ENCODE peak calls at places on chromosomes 2 and 18, in five cellular contexts. R is hepatocyte, M is mammary epithelial cell, T is fibroblast of lung, I is GM23338. Y is an unnamed sample.

GRCh38 chr18:77133920-77134496 is 1.4 kb upstream of the MBP start:
- DNase-seq in R (no peak), M (no peak), T (no peak), I (no peak), Y (no peak)

GRCh38 chr18:23115683-23116096 is 19.6 kb upstream of the CABLES1 start:
- DNase-seq in R (peak), M (peak), T (peak), I (no peak), Y (peak)

GRCh38 chr2:127770973-127771735 is 39.8 kb downstream of the WDR33 start:
- DNase-seq in R (peak), M (peak), T (peak), I (no peak), Y (no peak)

GRCh38 chr2:221347471-221347870 is 224.6 kb downstream of the EPHA4 start:
- DNase-seq in R (no peak), M (peak), T (no peak), I (no peak), Y (no peak)

GRCh38 chr2:6914829-6915228 is 2.4 kb upstream of the RNF144A start:
- DNase-seq in R (no peak), M (peak), T (no peak), I (no peak), Y (no peak)

GRCh38 chr2:54955674-54956391 is 94.4 kb downstream of the RTN4 start:
- DNase-seq in R (no peak), M (no peak), T (no peak), I (no peak), Y (no peak)

GRCh38 chr2:96144481-96145027 is 686 bp downstream of the DUSP2 start:
- DNase-seq in R (no peak), M (no peak), T (peak), I (peak), Y (no peak)

GRCh38 chr2:108621689-108622681 is 87.7 kb downstream of the LIMS1 start:
- DNase-seq in R (no peak), M (no peak), T (no peak), I (peak), Y (no peak)

GRCh38 chr2:64653174-64654062 is at the start of gene SERTAD2:
- DNase-seq in R (peak), M (peak), T (peak), I (peak), Y (peak)

GRCh38 chr2:202064206-202064880 is 8.7 kb upstream of the KIAA2012 start:
- DNase-seq in R (peak), M (peak), T (peak), I (peak), Y (peak)

GRCh38 chr2:189113963-189114362 is 65.6 kb downstream of the COL5A2 start:
- DNase-seq in R (no peak), M (no peak), T (no peak), I (no peak), Y (no peak)

GRCh38 chr2:121897335-121897970 is 142.0 kb downstream of the TSN start:
- DNase-seq in R (peak), M (peak), T (peak), I (peak), Y (peak)

GRCh38 chr2:240392084-240392947 is 43.1 kb upstream of the GPC1 start:
- DNase-seq in R (no peak), M (no peak), T (no peak), I (no peak), Y (no peak)

GRCh38 chr2:173136614-173137013 is 61.0 kb downstream of the MAP3K20 start:
- DNase-seq in R (no peak), M (no peak), T (no peak), I (no peak), Y (peak)

GRCh38 chr18:69239849-69240248 is 160.8 kb upstream of the DOK6 start:
- DNase-seq in R (no peak), M (no peak), T (no peak), I (no peak), Y (no peak)

GRCh38 chr2:192029089-192029488 is 165.6 kb downstream of the TMEFF2 start:
- DNase-seq in R (peak), M (peak), T (peak), I (peak), Y (peak)

GRCh38 chr2:85434677-85435076 is 16.2 kb downstream of the SH2D6 start:
- DNase-seq in R (no peak), M (no peak), T (no peak), I (no peak), Y (no peak)

GRCh38 chr2:70385966-70386595 is 84.2 kb upstream of the FAM136A start:
- DNase-seq in R (no peak), M (no peak), T (no peak), I (peak), Y (no peak)

GRCh38 chr18:43744960-43745740 is 467.9 kb upstream of the SYT4 start:
- DNase-seq in R (no peak), M (no peak), T (no peak), I (peak), Y (no peak)

GRCh38 chr2:86686905-86687304 is 33.2 kb upstream of the RMND5A start:
- DNase-seq in R (no peak), M (no peak), T (no peak), I (no peak), Y (no peak)

GRCh38 chr2:220789961-220790360 is 782.1 kb downstream of the EPHA4 start:
- DNase-seq in R (peak), M (peak), T (peak), I (no peak), Y (no peak)

GRCh38 chr2:2837768-2838547 is 506.9 kb upstream of the MYT1L start:
- DNase-seq in R (no peak), M (no peak), T (no peak), I (no peak), Y (peak)

GRCh38 chr18:32911660-32912284 is 138.9 kb upstream of the KLHL14 start:
- DNase-seq in R (no peak), M (peak), T (peak), I (no peak), Y (no peak)

DNA sequence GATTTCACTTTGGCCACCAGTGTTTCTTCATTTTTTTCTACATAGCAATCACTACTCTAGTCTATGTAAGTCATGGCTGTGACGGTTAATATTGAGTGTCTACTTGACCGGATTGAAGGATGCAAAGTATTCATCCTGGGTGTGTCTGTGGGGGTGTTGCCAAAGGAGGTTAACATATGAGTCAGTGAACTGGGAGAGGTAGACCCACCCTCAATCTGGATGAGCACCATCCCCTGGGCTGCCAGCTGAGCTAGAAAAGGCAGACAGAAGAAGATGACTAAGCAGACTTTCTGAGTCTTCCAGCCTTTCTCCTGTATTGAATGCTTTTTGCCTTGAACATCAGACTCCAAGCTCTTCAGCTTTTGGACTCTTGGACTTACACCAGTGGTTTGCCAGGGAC is 265.0 kb upstream of the SLC8A1 start:
- DNase-seq in R (peak), M (peak), T (peak), I (no peak), Y (no peak)
- TF ChIP-seq EZH2 in R (no peak), M (no peak), T (no peak), I (no peak), Y (no peak)

GRCh38 chr2:20314562-20315521 is 35.8 kb downstream of the PUM2 start:
- DNase-seq in R (no peak), M (peak), T (no peak), I (peak), Y (no peak)

GRCh38 chr2:20317198-20317597 is 33.4 kb downstream of the PUM2 start:
- DNase-seq in R (no peak), M (no peak), T (no peak), I (no peak), Y (no peak)

GRCh38 chr2:20309001-20309400 is 41.6 kb downstream of the PUM2 start:
- DNase-seq in R (no peak), M (no peak), T (no peak), I (no peak), Y (no peak)

GRCh38 chr2:20317690-20318089 is 33.0 kb downstream of the PUM2 start:
- DNase-seq in R (no peak), M (no peak), T (no peak), I (no peak), Y (no peak)

GRCh38 chr2:20313659-20314058 is 37.0 kb downstream of the PUM2 start:
- DNase-seq in R (no peak), M (peak), T (peak), I (no peak), Y (no peak)
- H3K27ac ChIP-seq in R (no peak), M (no peak), T (no peak), I (no peak), Y (no peak)

DNA sequence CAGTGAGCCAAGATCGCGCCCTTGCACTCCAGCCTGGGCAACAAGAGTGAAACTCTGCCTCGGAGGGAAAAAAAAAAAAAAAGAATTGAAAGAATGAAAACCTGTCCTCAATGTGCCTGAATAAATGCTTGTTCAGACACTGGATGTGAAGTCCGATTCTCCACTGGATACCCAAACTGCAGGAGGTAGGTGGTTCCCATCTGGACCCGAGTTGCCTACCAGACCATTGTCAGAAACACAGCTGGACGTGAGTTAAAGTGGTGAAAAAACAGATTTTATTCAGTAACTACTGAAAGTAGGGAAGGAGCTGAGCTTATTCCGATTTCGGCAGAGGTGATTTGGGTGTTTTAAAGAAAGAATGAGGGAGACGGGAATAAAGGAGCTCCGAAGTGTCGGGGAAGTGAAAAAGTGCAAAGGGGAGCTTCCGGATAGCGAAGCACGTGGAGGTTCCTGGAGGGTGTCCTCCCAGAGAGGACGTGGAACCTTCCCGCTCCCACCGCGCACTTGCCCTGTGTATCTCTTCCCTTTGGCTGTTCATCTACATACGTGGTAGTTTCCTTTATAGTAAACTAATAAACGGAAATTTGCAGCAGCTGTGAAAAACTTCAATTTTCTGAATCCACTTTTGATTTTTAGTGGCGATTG is 10.4 kb upstream of the ZDBF2 start:
- DNase-seq in R (no peak), M (no peak), T (no peak), I (no peak), Y (no peak)
- TF ChIP-seq EZH2 in R (peak), M (no peak), T (peak), I (no peak), Y (peak)

GRCh38 chr2:144350151-144350802 is 169.6 kb downstream of the ZEB2 start:
- DNase-seq in R (no peak), M (no peak), T (peak), I (peak), Y (no peak)

GRCh38 chr2:144348846-144349245 is 171.1 kb downstream of the ZEB2 start:
- DNase-seq in R (no peak), M (no peak), T (no peak), I (no peak), Y (no peak)

GRCh38 chr2:144354953-144355352 is 165.0 kb downstream of the ZEB2 start:
- DNase-seq in R (no peak), M (peak), T (peak), I (no peak), Y (no peak)

GRCh38 chr2:144349674-144350073 is 170.2 kb downstream of the ZEB2 start:
- DNase-seq in R (no peak), M (no peak), T (no peak), I (peak), Y (no peak)

GRCh38 chr2:144351687-144352086 is 168.2 kb downstream of the ZEB2 start:
- DNase-seq in R (no peak), M (no peak), T (no peak), I (no peak), Y (no peak)
- H3K27ac ChIP-seq in R (no peak), M (no peak), T (no peak), I (no peak), Y (no peak)